ENCODE peak calls at places on chromosomes 5 and 9, in five cellular contexts. One of them, this sample, is unnamed.

GRCh38 chr5:32522429-32523143 is 62.8 kb upstream of the SUB1 start:
- DNase-seq in Right ventricle myocardium superior: peak; percentile 52
- DNase-seq in skeletal muscle cell: peak; percentile 86
- DNase-seq in cerebellar cortex: no peak
- DNase-seq in activated effector memory CD4-positive, alpha-beta T cell treated with anti-CD3 and anti-CD28 coated beads, Interleukin-2, amount 50 U/mL, for 16 hours: no peak
- DNase-seq in this sample: no peak

GRCh38 chr5:172939561-172939960 is 19.7 kb upstream of the RPL26L1 start:
- DNase-seq in Right ventricle myocardium superior: no peak
- DNase-seq in skeletal muscle cell: no peak
- DNase-seq in cerebellar cortex: peak; percentile 89
- DNase-seq in activated effector memory CD4-positive, alpha-beta T cell treated with anti-CD3 and anti-CD28 coated beads, Interleukin-2, amount 50 U/mL, for 16 hours: no peak
- DNase-seq in this sample: no peak

GRCh38 chr5:15021286-15022046 is 149.9 kb upstream of the ANKH start:
- DNase-seq in Right ventricle myocardium superior: no peak
- DNase-seq in skeletal muscle cell: no peak
- DNase-seq in cerebellar cortex: no peak
- DNase-seq in activated effector memory CD4-positive, alpha-beta T cell treated with anti-CD3 and anti-CD28 coated beads, Interleukin-2, amount 50 U/mL, for 16 hours: no peak
- DNase-seq in this sample: no peak

GRCh38 chr9:134693011-134693410 is 51.4 kb downstream of the COL5A1 start:
- DNase-seq in Right ventricle myocardium superior: no peak
- DNase-seq in skeletal muscle cell: no peak
- DNase-seq in cerebellar cortex: no peak
- DNase-seq in activated effector memory CD4-positive, alpha-beta T cell treated with anti-CD3 and anti-CD28 coated beads, Interleukin-2, amount 50 U/mL, for 16 hours: no peak
- DNase-seq in this sample: no peak

GRCh38 chr5:66869347-66869746 is 273.2 kb downstream of the MAST4 start:
- DNase-seq in Right ventricle myocardium superior: no peak
- DNase-seq in skeletal muscle cell: no peak
- DNase-seq in cerebellar cortex: no peak
- DNase-seq in activated effector memory CD4-positive, alpha-beta T cell treated with anti-CD3 and anti-CD28 coated beads, Interleukin-2, amount 50 U/mL, for 16 hours: no peak
- DNase-seq in this sample: no peak

GRCh38 chr5:143138839-143139238 is 264.6 kb downstream of the NR3C1 start:
- DNase-seq in Right ventricle myocardium superior: no peak
- DNase-seq in skeletal muscle cell: no peak
- DNase-seq in cerebellar cortex: no peak
- DNase-seq in activated effector memory CD4-positive, alpha-beta T cell treated with anti-CD3 and anti-CD28 coated beads, Interleukin-2, amount 50 U/mL, for 16 hours: no peak
- DNase-seq in this sample: no peak

GRCh38 chr5:138706655-138707480 is 46.4 kb upstream of the CTNNA1 start:
- DNase-seq in Right ventricle myocardium superior: peak; percentile 59
- DNase-seq in skeletal muscle cell: peak; percentile 67
- DNase-seq in cerebellar cortex: no peak
- DNase-seq in activated effector memory CD4-positive, alpha-beta T cell treated with anti-CD3 and anti-CD28 coated beads, Interleukin-2, amount 50 U/mL, for 16 hours: no peak
- DNase-seq in this sample: no peak

GRCh38 chr9:1125741-1126140 is 75.6 kb downstream of the DMRT2 start:
- DNase-seq in Right ventricle myocardium superior: no peak
- DNase-seq in skeletal muscle cell: peak; percentile 41
- DNase-seq in cerebellar cortex: no peak
- DNase-seq in activated effector memory CD4-positive, alpha-beta T cell treated with anti-CD3 and anti-CD28 coated beads, Interleukin-2, amount 50 U/mL, for 16 hours: no peak
- DNase-seq in this sample: no peak

GRCh38 chr9:113005777-113006176 is 6.2 kb downstream of the ZNF883 start:
- DNase-seq in Right ventricle myocardium superior: no peak
- DNase-seq in skeletal muscle cell: no peak
- DNase-seq in cerebellar cortex: no peak
- DNase-seq in activated effector memory CD4-positive, alpha-beta T cell treated with anti-CD3 and anti-CD28 coated beads, Interleukin-2, amount 50 U/mL, for 16 hours: no peak
- DNase-seq in this sample: no peak

GRCh38 chr9:90836396-90837080 is 34.9 kb downstream of the SYK start:
- DNase-seq in Right ventricle myocardium superior: no peak
- DNase-seq in skeletal muscle cell: no peak
- DNase-seq in cerebellar cortex: no peak
- DNase-seq in activated effector memory CD4-positive, alpha-beta T cell treated with anti-CD3 and anti-CD28 coated beads, Interleukin-2, amount 50 U/mL, for 16 hours: no peak
- DNase-seq in this sample: no peak

GRCh38 chr5:45696206-45696836 is at the start of gene HCN1:
- DNase-seq in Right ventricle myocardium superior: peak; percentile 86
- DNase-seq in skeletal muscle cell: peak; percentile 11
- DNase-seq in cerebellar cortex: peak; percentile 90
- DNase-seq in activated effector memory CD4-positive, alpha-beta T cell treated with anti-CD3 and anti-CD28 coated beads, Interleukin-2, amount 50 U/mL, for 16 hours: peak; percentile 63
- DNase-seq in this sample: no peak

GRCh38 chr9:78985084-78985738 is 586.6 kb upstream of the TLE4 start:
- DNase-seq in Right ventricle myocardium superior: no peak
- DNase-seq in skeletal muscle cell: peak; percentile 16
- DNase-seq in cerebellar cortex: peak; percentile 52
- DNase-seq in activated effector memory CD4-positive, alpha-beta T cell treated with anti-CD3 and anti-CD28 coated beads, Interleukin-2, amount 50 U/mL, for 16 hours: no peak
- DNase-seq in this sample: no peak

GRCh38 chr9:128636024-128636390 is 20.6 kb downstream of the DYNC2I2 start:
- DNase-seq in Right ventricle myocardium superior: peak; percentile 82
- DNase-seq in skeletal muscle cell: no peak
- DNase-seq in cerebellar cortex: peak; percentile 41
- DNase-seq in activated effector memory CD4-positive, alpha-beta T cell treated with anti-CD3 and anti-CD28 coated beads, Interleukin-2, amount 50 U/mL, for 16 hours: no peak
- DNase-seq in this sample: no peak

GRCh38 chr9:98256632-98257218 is 1.3 kb upstream of the TBC1D2 start:
- DNase-seq in Right ventricle myocardium superior: no peak
- DNase-seq in skeletal muscle cell: no peak
- DNase-seq in cerebellar cortex: peak; percentile 30
- DNase-seq in activated effector memory CD4-positive, alpha-beta T cell treated with anti-CD3 and anti-CD28 coated beads, Interleukin-2, amount 50 U/mL, for 16 hours: peak; percentile 69
- DNase-seq in this sample: no peak

GRCh38 chr9:130142635-130143034 is 29.6 kb upstream of the NCS1 start:
- DNase-seq in Right ventricle myocardium superior: no peak
- DNase-seq in skeletal muscle cell: no peak
- DNase-seq in cerebellar cortex: no peak
- DNase-seq in activated effector memory CD4-positive, alpha-beta T cell treated with anti-CD3 and anti-CD28 coated beads, Interleukin-2, amount 50 U/mL, for 16 hours: no peak
- DNase-seq in this sample: no peak

GRCh38 chr5:146390469-146390868 is 51.8 kb downstream of the POU4F3 start:
- DNase-seq in Right ventricle myocardium superior: no peak
- DNase-seq in skeletal muscle cell: no peak
- DNase-seq in cerebellar cortex: peak; percentile 5
- DNase-seq in activated effector memory CD4-positive, alpha-beta T cell treated with anti-CD3 and anti-CD28 coated beads, Interleukin-2, amount 50 U/mL, for 16 hours: no peak
- DNase-seq in this sample: no peak

GRCh38 chr9:115551396-115551795 is 433.4 kb upstream of the TNC start:
- DNase-seq in Right ventricle myocardium superior: no peak
- DNase-seq in skeletal muscle cell: no peak
- DNase-seq in cerebellar cortex: no peak
- DNase-seq in activated effector memory CD4-positive, alpha-beta T cell treated with anti-CD3 and anti-CD28 coated beads, Interleukin-2, amount 50 U/mL, for 16 hours: no peak
- DNase-seq in this sample: no peak

GRCh38 chr5:112694853-112695709 is 42.6 kb upstream of the APC start:
- DNase-seq in Right ventricle myocardium superior: no peak
- DNase-seq in skeletal muscle cell: peak; percentile 65
- DNase-seq in cerebellar cortex: no peak
- DNase-seq in activated effector memory CD4-positive, alpha-beta T cell treated with anti-CD3 and anti-CD28 coated beads, Interleukin-2, amount 50 U/mL, for 16 hours: no peak
- DNase-seq in this sample: no peak

GRCh38 chr5:151696470-151697061 is 9.9 kb upstream of the SPARC start:
- DNase-seq in Right ventricle myocardium superior: peak; percentile 73
- DNase-seq in skeletal muscle cell: peak; percentile 99
- DNase-seq in cerebellar cortex: no peak
- DNase-seq in activated effector memory CD4-positive, alpha-beta T cell treated with anti-CD3 and anti-CD28 coated beads, Interleukin-2, amount 50 U/mL, for 16 hours: no peak
- DNase-seq in this sample: no peak

GRCh38 chr5:143977891-143978448 is 166.0 kb downstream of the HMHB1 start:
- DNase-seq in Right ventricle myocardium superior: no peak
- DNase-seq in skeletal muscle cell: no peak
- DNase-seq in cerebellar cortex: no peak
- DNase-seq in activated effector memory CD4-positive, alpha-beta T cell treated with anti-CD3 and anti-CD28 coated beads, Interleukin-2, amount 50 U/mL, for 16 hours: no peak
- DNase-seq in this sample: no peak

GRCh38 chr5:145068696-145069095 is 766.4 kb downstream of the PRELID2 start:
- DNase-seq in Right ventricle myocardium superior: no peak
- DNase-seq in skeletal muscle cell: no peak
- DNase-seq in cerebellar cortex: peak; percentile 60
- DNase-seq in activated effector memory CD4-positive, alpha-beta T cell treated with anti-CD3 and anti-CD28 coated beads, Interleukin-2, amount 50 U/mL, for 16 hours: no peak
- DNase-seq in this sample: no peak

GRCh38 chr9:120925535-120926396 is 830 bp downstream of the TRAF1 start:
- DNase-seq in Right ventricle myocardium superior: peak; percentile 53
- DNase-seq in skeletal muscle cell: peak; percentile 60
- DNase-seq in cerebellar cortex: no peak
- DNase-seq in activated effector memory CD4-positive, alpha-beta T cell treated with anti-CD3 and anti-CD28 coated beads, Interleukin-2, amount 50 U/mL, for 16 hours: peak; percentile 92
- DNase-seq in this sample: peak; percentile 53

GRCh38 chr9:16505159-16505558 is 365.3 kb downstream of the BNC2 start:
- DNase-seq in Right ventricle myocardium superior: no peak
- DNase-seq in skeletal muscle cell: no peak
- DNase-seq in cerebellar cortex: no peak
- DNase-seq in activated effector memory CD4-positive, alpha-beta T cell treated with anti-CD3 and anti-CD28 coated beads, Interleukin-2, amount 50 U/mL, for 16 hours: no peak
- DNase-seq in this sample: no peak

GRCh38 chr5:143398451-143399237 is 4.8 kb downstream of the NR3C1 start:
- DNase-seq in Right ventricle myocardium superior: no peak
- DNase-seq in skeletal muscle cell: no peak
- DNase-seq in cerebellar cortex: peak; percentile 52
- DNase-seq in activated effector memory CD4-positive, alpha-beta T cell treated with anti-CD3 and anti-CD28 coated beads, Interleukin-2, amount 50 U/mL, for 16 hours: no peak
- DNase-seq in this sample: no peak

GRCh38 chr5:57175586-57175985 is 1.7 kb downstream of the GPBP1 start:
- DNase-seq in Right ventricle myocardium superior: no peak
- DNase-seq in skeletal muscle cell: no peak
- DNase-seq in cerebellar cortex: no peak
- DNase-seq in activated effector memory CD4-positive, alpha-beta T cell treated with anti-CD3 and anti-CD28 coated beads, Interleukin-2, amount 50 U/mL, for 16 hours: peak; percentile 82
- DNase-seq in this sample: peak; percentile 29

GRCh38 chr5:4020386-4020785 is 424.8 kb downstream of the IRX1 start:
- DNase-seq in Right ventricle myocardium superior: no peak
- DNase-seq in skeletal muscle cell: no peak
- DNase-seq in cerebellar cortex: no peak
- DNase-seq in activated effector memory CD4-positive, alpha-beta T cell treated with anti-CD3 and anti-CD28 coated beads, Interleukin-2, amount 50 U/mL, for 16 hours: no peak
- DNase-seq in this sample: no peak

GRCh38 chr5:59597690-59598546 is 295.6 kb downstream of the PDE4D start:
- DNase-seq in Right ventricle myocardium superior: no peak
- DNase-seq in skeletal muscle cell: no peak
- DNase-seq in cerebellar cortex: no peak
- DNase-seq in activated effector memory CD4-positive, alpha-beta T cell treated with anti-CD3 and anti-CD28 coated beads, Interleukin-2, amount 50 U/mL, for 16 hours: no peak
- DNase-seq in this sample: no peak

GRCh38 chr5:38831909-38832308 is 13.9 kb upstream of the OSMR start:
- DNase-seq in Right ventricle myocardium superior: no peak
- DNase-seq in skeletal muscle cell: no peak
- DNase-seq in cerebellar cortex: peak; percentile 21
- DNase-seq in activated effector memory CD4-positive, alpha-beta T cell treated with anti-CD3 and anti-CD28 coated beads, Interleukin-2, amount 50 U/mL, for 16 hours: no peak
- DNase-seq in this sample: no peak

GRCh38 chr5:71738962-71739361 is 19.9 kb downstream of the CARTPT start:
- DNase-seq in Right ventricle myocardium superior: no peak
- DNase-seq in skeletal muscle cell: no peak
- DNase-seq in cerebellar cortex: no peak
- DNase-seq in activated effector memory CD4-positive, alpha-beta T cell treated with anti-CD3 and anti-CD28 coated beads, Interleukin-2, amount 50 U/mL, for 16 hours: no peak
- DNase-seq in this sample: no peak

GRCh38 chr5:107457138-107457537 is 213.6 kb downstream of the EFNA5 start:
- DNase-seq in Right ventricle myocardium superior: no peak
- DNase-seq in skeletal muscle cell: no peak
- DNase-seq in cerebellar cortex: no peak
- DNase-seq in activated effector memory CD4-positive, alpha-beta T cell treated with anti-CD3 and anti-CD28 coated beads, Interleukin-2, amount 50 U/mL, for 16 hours: no peak
- DNase-seq in this sample: no peak

GRCh38 chr5:5271606-5272321 is 131.6 kb downstream of the ADAMTS16 start:
- DNase-seq in Right ventricle myocardium superior: no peak
- DNase-seq in skeletal muscle cell: no peak
- DNase-seq in cerebellar cortex: peak; percentile 42
- DNase-seq in activated effector memory CD4-positive, alpha-beta T cell treated with anti-CD3 and anti-CD28 coated beads, Interleukin-2, amount 50 U/mL, for 16 hours: no peak
- DNase-seq in this sample: no peak

GRCh38 chr5:33411498-33411897 is 29.3 kb upstream of the TARS1 start:
- DNase-seq in Right ventricle myocardium superior: no peak
- DNase-seq in skeletal muscle cell: no peak
- DNase-seq in cerebellar cortex: no peak
- DNase-seq in activated effector memory CD4-positive, alpha-beta T cell treated with anti-CD3 and anti-CD28 coated beads, Interleukin-2, amount 50 U/mL, for 16 hours: no peak
- DNase-seq in this sample: no peak

GRCh38 chr9:8140557-8140956 is 341.0 kb upstream of the DMAC1 start:
- DNase-seq in Right ventricle myocardium superior: no peak
- DNase-seq in skeletal muscle cell: no peak
- DNase-seq in cerebellar cortex: no peak
- DNase-seq in activated effector memory CD4-positive, alpha-beta T cell treated with anti-CD3 and anti-CD28 coated beads, Interleukin-2, amount 50 U/mL, for 16 hours: no peak
- DNase-seq in this sample: no peak

GRCh38 chr5:87094347-87094746 is 173.3 kb upstream of the RASA1 start:
- DNase-seq in Right ventricle myocardium superior: no peak
- DNase-seq in skeletal muscle cell: no peak
- DNase-seq in cerebellar cortex: no peak
- DNase-seq in activated effector memory CD4-positive, alpha-beta T cell treated with anti-CD3 and anti-CD28 coated beads, Interleukin-2, amount 50 U/mL, for 16 hours: no peak
- DNase-seq in this sample: no peak

GRCh38 chr5:88480245-88480644 is 211.6 kb upstream of the TMEM161B start:
- DNase-seq in Right ventricle myocardium superior: no peak
- DNase-seq in skeletal muscle cell: no peak
- DNase-seq in cerebellar cortex: peak; percentile 39
- DNase-seq in activated effector memory CD4-positive, alpha-beta T cell treated with anti-CD3 and anti-CD28 coated beads, Interleukin-2, amount 50 U/mL, for 16 hours: no peak
- DNase-seq in this sample: no peak

GRCh38 chr9:106700676-106701075 is 162.3 kb upstream of the ZNF462 start:
- DNase-seq in Right ventricle myocardium superior: no peak
- DNase-seq in skeletal muscle cell: no peak
- DNase-seq in cerebellar cortex: no peak
- DNase-seq in activated effector memory CD4-positive, alpha-beta T cell treated with anti-CD3 and anti-CD28 coated beads, Interleukin-2, amount 50 U/mL, for 16 hours: no peak
- DNase-seq in this sample: no peak

GRCh38 chr9:33082538-33083326 is 6.3 kb upstream of the SMU1 start:
- DNase-seq in Right ventricle myocardium superior: no peak
- DNase-seq in skeletal muscle cell: no peak
- DNase-seq in cerebellar cortex: peak; percentile 74
- DNase-seq in activated effector memory CD4-positive, alpha-beta T cell treated with anti-CD3 and anti-CD28 coated beads, Interleukin-2, amount 50 U/mL, for 16 hours: no peak
- DNase-seq in this sample: no peak

GRCh38 chr5:167631191-167631590 is 660.3 kb upstream of the WWC1 start:
- DNase-seq in Right ventricle myocardium superior: no peak
- DNase-seq in skeletal muscle cell: no peak
- DNase-seq in cerebellar cortex: peak; percentile 96
- DNase-seq in activated effector memory CD4-positive, alpha-beta T cell treated with anti-CD3 and anti-CD28 coated beads, Interleukin-2, amount 50 U/mL, for 16 hours: no peak
- DNase-seq in this sample: no peak